ENCODE peak calls at places on chromosomes 7 and 10, in four cellular contexts. Q is foreskin keratinocyte; K is activated CD4-positive, alpha-beta T cell treated with anti-CD3 and anti-CD28 coated beads for 36 hours; S is psoas muscle. R is an unnamed sample.

GRCh38 chr7:72538147-72538546 is 126.0 kb upstream of the CALN1 start:
- ATAC-seq in K (no peak), S (no peak), Q (no peak), R (no peak)

GRCh38 chr7:5230272-5231067 is 40.4 kb downstream of the WIPI2 start:
- ATAC-seq in S (no peak), K (no peak), Q (no peak), R (no peak)

GRCh38 chr7:88105231-88105630 is 114.6 kb downstream of the SRI start:
- ATAC-seq in Q (no peak), K (no peak), S (no peak), R (no peak)

GRCh38 chr7:155559519-155560108 is 13.3 kb upstream of the CNPY1 start:
- ATAC-seq in K (no peak), Q (no peak), S (no peak), R (no peak)

GRCh38 chr10:43384252-43385221 is 13.1 kb downstream of the FXYD4 start:
- ATAC-seq in K (peak), S (peak), Q (no peak), R (peak)

GRCh38 chr10:121690152-121690551 is 91.9 kb upstream of the FGFR2 start:
- ATAC-seq in K (no peak), Q (no peak), S (no peak), R (no peak)

GRCh38 chr7:112504093-112504695 is 23.4 kb downstream of the LSMEM1 start:
- ATAC-seq in Q (no peak), S (no peak), K (no peak), R (no peak)

GRCh38 chr7:103142494-103142893 is 6.4 kb downstream of the NAPEPLD start:
- ATAC-seq in Q (no peak), K (no peak), S (no peak), R (peak)

GRCh38 chr7:40753455-40753854 is 618.6 kb downstream of the SUGCT start:
- ATAC-seq in Q (peak), K (no peak), S (no peak), R (no peak)

GRCh38 chr10:77240042-77240619 is 397.5 kb downstream of the KCNMA1 start:
- ATAC-seq in S (peak), K (no peak), Q (no peak), R (no peak)

GRCh38 chr7:100141554-100141949 is 7.2 kb upstream of the LAMTOR4 start:
- ATAC-seq in S (no peak), Q (no peak), K (no peak), R (no peak)

GRCh38 chr10:93980486-93980885 is 13.2 kb upstream of the PLCE1 start:
- ATAC-seq in Q (no peak), S (no peak), K (no peak), R (no peak)

GRCh38 chr10:103155485-103156085 is 37.5 kb downstream of the NT5C2 start:
- ATAC-seq in S (peak), K (no peak), Q (no peak), R (no peak)

GRCh38 chr10:74977913-74978847 is 133.3 kb upstream of the SAMD8 start:
- ATAC-seq in S (no peak), K (peak), Q (no peak), R (peak)

GRCh38 chr7:157436763-157437480 is 100.1 kb downstream of the DNAJB6 start:
- ATAC-seq in Q (no peak), K (no peak), S (no peak), R (no peak)

GRCh38 chr7:36781011-36781738 is 56.9 kb upstream of the AOAH start:
- ATAC-seq in K (peak), Q (no peak), S (no peak), R (peak)

GRCh38 chr7:78121878-78122277 is 323.3 kb downstream of the PHTF2 start:
- ATAC-seq in S (no peak), Q (no peak), K (no peak), R (no peak)

GRCh38 chr10:104417629-104418292 is 64.1 kb downstream of the CFAP58 start:
- ATAC-seq in Q (no peak), S (no peak), K (no peak), R (no peak)

GRCh38 chr10:97069576-97070362 is 116.0 kb downstream of the SLIT1 start:
- ATAC-seq in K (peak), S (no peak), Q (peak), R (peak)

GRCh38 chr7:106864298-106865081 is 592 bp upstream of the PIK3CG start:
- ATAC-seq in Q (no peak), S (no peak), K (peak), R (peak)

GRCh38 chr7:156768698-156769472 is 124.1 kb downstream of the LMBR1 start:
- ATAC-seq in Q (peak), K (peak), S (no peak), R (peak)

GRCh38 chr7:138514044-138514443 is 54.0 kb downstream of the TRIM24 start:
- ATAC-seq in S (peak), K (no peak), Q (no peak), R (no peak)

GRCh38 chr10:58666024-58666423 is 153.4 kb downstream of the BICC1 start:
- ATAC-seq in Q (no peak), K (peak), S (peak), R (peak)

GRCh38 chr10:130970341-130971122 is 341.0 kb downstream of the TCERG1L start:
- ATAC-seq in S (no peak), Q (no peak), K (no peak), R (no peak)

GRCh38 chr7:15309891-15310290 is 251.9 kb downstream of the AGMO start:
- ATAC-seq in S (no peak), Q (peak), K (no peak), R (no peak)

GRCh38 chr7:6178273-6179029 is 94.0 kb downstream of the CYTH3 start:
- ATAC-seq in K (no peak), S (peak), Q (no peak), R (no peak)

GRCh38 chr7:71298378-71298777 is 166.4 kb downstream of the GALNT17 start:
- ATAC-seq in K (no peak), S (no peak), Q (no peak), R (no peak)

GRCh38 chr7:106282374-106282773 is 2.4 kb downstream of the NAMPT start:
- ATAC-seq in K (no peak), S (no peak), Q (no peak), R (no peak)

GRCh38 chr10:17115683-17116082 is 13.9 kb downstream of the CUBN start:
- ATAC-seq in Q (peak), K (no peak), S (no peak), R (no peak)

GRCh38 chr7:80018941-80019808 is 115.5 kb upstream of the GNAI1 start:
- ATAC-seq in K (peak), S (peak), Q (peak), R (no peak)

GRCh38 chr10:95300140-95300539 is 9.3 kb upstream of the PDLIM1 start:
- ATAC-seq in K (no peak), Q (no peak), S (no peak), R (no peak)

GRCh38 chr10:7388602-7389001 is 22.2 kb downstream of the SFMBT2 start:
- ATAC-seq in S (no peak), K (peak), Q (no peak), R (peak)

GRCh38 chr7:156790264-156790663 is 102.7 kb downstream of the LMBR1 start:
- ATAC-seq in Q (no peak), S (no peak), K (no peak), R (no peak)

GRCh38 chr7:99452541-99452940 is 13.4 kb downstream of the ATP5MF start:
- ATAC-seq in Q (no peak), S (no peak), K (no peak), R (no peak)

GRCh38 chr7:142954680-142955268 is 7.4 kb downstream of the KEL start:
- ATAC-seq in K (no peak), Q (no peak), S (no peak), R (no peak)

GRCh38 chr10:17685227-17685840 is 41.4 kb downstream of the STAM start:
- ATAC-seq in K (peak), Q (no peak), S (no peak), R (peak)

GRCh38 chr10:114064151-114065045 is 20.7 kb downstream of the ADRB1 start:
- ATAC-seq in K (no peak), S (peak), Q (no peak), R (no peak)

GRCh38 chr7:99115379-99115778 is 28.5 kb downstream of the SMURF1 start:
- ATAC-seq in K (peak), S (no peak), Q (no peak), R (peak)